ENCODE peak calls at places on chromosomes 12 and 14, in six cellular contexts. One of them, this sample, is unnamed.

GRCh38 chr12:69544087-69544486 is 41.2 kb upstream of the CCT2 start:
- DNase-seq in fibroblast of lung: no peak
- DNase-seq in myocyte: no peak
- DNase-seq in head of caudate nucleus: no peak
- DNase-seq in activated T-cell treated with anti-CD3 and anti-CD28 coated beads for 1 hour: no peak
- DNase-seq in activated CD4-positive, alpha-beta T cell treated with anti-CD3 and anti-CD28 coated beads, Interleukin-2, amount 50 U/mL, for 1 hour: no peak
- DNase-seq in this sample: no peak

GRCh38 chr12:9037431-9037830 is 48.1 kb downstream of the KLRG1 start:
- DNase-seq in activated T-cell treated with anti-CD3 and anti-CD28 coated beads for 1 hour: no peak
- DNase-seq in activated CD4-positive, alpha-beta T cell treated with anti-CD3 and anti-CD28 coated beads, Interleukin-2, amount 50 U/mL, for 1 hour: no peak
- DNase-seq in myocyte: no peak
- DNase-seq in fibroblast of lung: no peak
- DNase-seq in head of caudate nucleus: no peak
- DNase-seq in this sample: no peak

GRCh38 chr14:101368629-101369028 is 192.7 kb upstream of the DIO3 start:
- DNase-seq in activated T-cell treated with anti-CD3 and anti-CD28 coated beads for 1 hour: no peak
- DNase-seq in activated CD4-positive, alpha-beta T cell treated with anti-CD3 and anti-CD28 coated beads, Interleukin-2, amount 50 U/mL, for 1 hour: no peak
- DNase-seq in myocyte: no peak
- DNase-seq in fibroblast of lung: no peak
- DNase-seq in head of caudate nucleus: no peak
- DNase-seq in this sample: no peak

GRCh38 chr12:1917172-1918070 is 1.0 kb downstream of the CACNA2D4 start:
- DNase-seq in myocyte: no peak
- DNase-seq in fibroblast of lung: no peak
- DNase-seq in activated CD4-positive, alpha-beta T cell treated with anti-CD3 and anti-CD28 coated beads, Interleukin-2, amount 50 U/mL, for 1 hour: no peak
- DNase-seq in activated T-cell treated with anti-CD3 and anti-CD28 coated beads for 1 hour: no peak
- DNase-seq in head of caudate nucleus: no peak
- DNase-seq in this sample: no peak

GRCh38 chr12:3772380-3772779 is 19.5 kb upstream of the CRACR2A start:
- DNase-seq in head of caudate nucleus: no peak
- DNase-seq in activated CD4-positive, alpha-beta T cell treated with anti-CD3 and anti-CD28 coated beads, Interleukin-2, amount 50 U/mL, for 1 hour: no peak
- DNase-seq in myocyte: peak
- DNase-seq in fibroblast of lung: no peak
- DNase-seq in activated T-cell treated with anti-CD3 and anti-CD28 coated beads for 1 hour: no peak
- DNase-seq in this sample: no peak

GRCh38 chr12:47838286-47838931 is 18.7 kb upstream of the HDAC7 start:
- DNase-seq in fibroblast of lung: no peak
- DNase-seq in myocyte: peak
- DNase-seq in activated CD4-positive, alpha-beta T cell treated with anti-CD3 and anti-CD28 coated beads, Interleukin-2, amount 50 U/mL, for 1 hour: peak
- DNase-seq in head of caudate nucleus: peak
- DNase-seq in activated T-cell treated with anti-CD3 and anti-CD28 coated beads for 1 hour: no peak
- DNase-seq in this sample: no peak

GRCh38 chr12:113241191-113242017 is 20.1 kb downstream of the TPCN1 start:
- DNase-seq in myocyte: peak
- DNase-seq in activated T-cell treated with anti-CD3 and anti-CD28 coated beads for 1 hour: no peak
- DNase-seq in fibroblast of lung: peak
- DNase-seq in head of caudate nucleus: no peak
- DNase-seq in activated CD4-positive, alpha-beta T cell treated with anti-CD3 and anti-CD28 coated beads, Interleukin-2, amount 50 U/mL, for 1 hour: no peak
- DNase-seq in this sample: no peak

GRCh38 chr14:75690010-75690409 is 29.0 kb downstream of the TTLL5 start:
- DNase-seq in head of caudate nucleus: no peak
- DNase-seq in fibroblast of lung: peak
- DNase-seq in activated T-cell treated with anti-CD3 and anti-CD28 coated beads for 1 hour: no peak
- DNase-seq in myocyte: no peak
- DNase-seq in activated CD4-positive, alpha-beta T cell treated with anti-CD3 and anti-CD28 coated beads, Interleukin-2, amount 50 U/mL, for 1 hour: no peak
- DNase-seq in this sample: no peak

GRCh38 chr12:56165369-56165768 is 7.2 kb downstream of the MYL6 start:
- DNase-seq in fibroblast of lung: no peak
- DNase-seq in activated CD4-positive, alpha-beta T cell treated with anti-CD3 and anti-CD28 coated beads, Interleukin-2, amount 50 U/mL, for 1 hour: no peak
- DNase-seq in head of caudate nucleus: no peak
- DNase-seq in activated T-cell treated with anti-CD3 and anti-CD28 coated beads for 1 hour: no peak
- DNase-seq in myocyte: peak
- DNase-seq in this sample: no peak

GRCh38 chr14:28652782-28653181 is 113.8 kb upstream of the FOXG1 start:
- DNase-seq in myocyte: no peak
- DNase-seq in activated CD4-positive, alpha-beta T cell treated with anti-CD3 and anti-CD28 coated beads, Interleukin-2, amount 50 U/mL, for 1 hour: no peak
- DNase-seq in head of caudate nucleus: no peak
- DNase-seq in activated T-cell treated with anti-CD3 and anti-CD28 coated beads for 1 hour: no peak
- DNase-seq in fibroblast of lung: peak
- DNase-seq in this sample: no peak

GRCh38 chr12:49909826-49910225 is 6.1 kb upstream of the FAIM2 start:
- DNase-seq in head of caudate nucleus: peak
- DNase-seq in activated CD4-positive, alpha-beta T cell treated with anti-CD3 and anti-CD28 coated beads, Interleukin-2, amount 50 U/mL, for 1 hour: no peak
- DNase-seq in fibroblast of lung: peak
- DNase-seq in myocyte: peak
- DNase-seq in activated T-cell treated with anti-CD3 and anti-CD28 coated beads for 1 hour: no peak
- DNase-seq in this sample: no peak

GRCh38 chr12:94813314-94813713 is 163.0 kb upstream of the TMCC3 start:
- DNase-seq in fibroblast of lung: no peak
- DNase-seq in activated T-cell treated with anti-CD3 and anti-CD28 coated beads for 1 hour: no peak
- DNase-seq in activated CD4-positive, alpha-beta T cell treated with anti-CD3 and anti-CD28 coated beads, Interleukin-2, amount 50 U/mL, for 1 hour: no peak
- DNase-seq in myocyte: no peak
- DNase-seq in head of caudate nucleus: no peak
- DNase-seq in this sample: no peak

GRCh38 chr12:22234561-22234960 is 99.9 kb downstream of the ST8SIA1 start:
- DNase-seq in fibroblast of lung: peak
- DNase-seq in activated T-cell treated with anti-CD3 and anti-CD28 coated beads for 1 hour: no peak
- DNase-seq in myocyte: peak
- DNase-seq in activated CD4-positive, alpha-beta T cell treated with anti-CD3 and anti-CD28 coated beads, Interleukin-2, amount 50 U/mL, for 1 hour: no peak
- DNase-seq in head of caudate nucleus: no peak
- DNase-seq in this sample: no peak

GRCh38 chr12:55416961-55417360 is 9.1 kb upstream of the OR6C76 start:
- DNase-seq in myocyte: no peak
- DNase-seq in head of caudate nucleus: no peak
- DNase-seq in activated T-cell treated with anti-CD3 and anti-CD28 coated beads for 1 hour: no peak
- DNase-seq in fibroblast of lung: no peak
- DNase-seq in activated CD4-positive, alpha-beta T cell treated with anti-CD3 and anti-CD28 coated beads, Interleukin-2, amount 50 U/mL, for 1 hour: no peak
- DNase-seq in this sample: no peak

GRCh38 chr12:12903642-12904609 is 12.6 kb downstream of the GPRC5A start:
- DNase-seq in head of caudate nucleus: no peak
- DNase-seq in fibroblast of lung: no peak
- DNase-seq in myocyte: no peak
- DNase-seq in activated T-cell treated with anti-CD3 and anti-CD28 coated beads for 1 hour: no peak
- DNase-seq in activated CD4-positive, alpha-beta T cell treated with anti-CD3 and anti-CD28 coated beads, Interleukin-2, amount 50 U/mL, for 1 hour: no peak
- DNase-seq in this sample: no peak

GRCh38 chr12:112777387-112778025 is 14.0 kb upstream of the RPH3A start:
- DNase-seq in fibroblast of lung: no peak
- DNase-seq in activated CD4-positive, alpha-beta T cell treated with anti-CD3 and anti-CD28 coated beads, Interleukin-2, amount 50 U/mL, for 1 hour: no peak
- DNase-seq in head of caudate nucleus: no peak
- DNase-seq in activated T-cell treated with anti-CD3 and anti-CD28 coated beads for 1 hour: no peak
- DNase-seq in myocyte: no peak
- DNase-seq in this sample: no peak

GRCh38 chr12:115680967-115681366 is 596.5 kb downstream of the MED13L start:
- DNase-seq in activated T-cell treated with anti-CD3 and anti-CD28 coated beads for 1 hour: no peak
- DNase-seq in myocyte: no peak
- DNase-seq in activated CD4-positive, alpha-beta T cell treated with anti-CD3 and anti-CD28 coated beads, Interleukin-2, amount 50 U/mL, for 1 hour: no peak
- DNase-seq in head of caudate nucleus: no peak
- DNase-seq in fibroblast of lung: no peak
- DNase-seq in this sample: no peak

GRCh38 chr12:125861299-125862281 is 796.4 kb downstream of the AACS start:
- DNase-seq in head of caudate nucleus: peak
- DNase-seq in activated CD4-positive, alpha-beta T cell treated with anti-CD3 and anti-CD28 coated beads, Interleukin-2, amount 50 U/mL, for 1 hour: no peak
- DNase-seq in activated T-cell treated with anti-CD3 and anti-CD28 coated beads for 1 hour: no peak
- DNase-seq in myocyte: no peak
- DNase-seq in fibroblast of lung: peak
- DNase-seq in this sample: no peak

GRCh38 chr12:95637471-95638155 is 86.3 kb upstream of the USP44 start:
- DNase-seq in activated CD4-positive, alpha-beta T cell treated with anti-CD3 and anti-CD28 coated beads, Interleukin-2, amount 50 U/mL, for 1 hour: no peak
- DNase-seq in myocyte: peak
- DNase-seq in head of caudate nucleus: no peak
- DNase-seq in fibroblast of lung: peak
- DNase-seq in activated T-cell treated with anti-CD3 and anti-CD28 coated beads for 1 hour: no peak
- DNase-seq in this sample: no peak

GRCh38 chr12:58847876-58848600 is 72.3 kb downstream of the LRIG3 start:
- DNase-seq in activated CD4-positive, alpha-beta T cell treated with anti-CD3 and anti-CD28 coated beads, Interleukin-2, amount 50 U/mL, for 1 hour: no peak
- DNase-seq in activated T-cell treated with anti-CD3 and anti-CD28 coated beads for 1 hour: no peak
- DNase-seq in head of caudate nucleus: no peak
- DNase-seq in myocyte: peak
- DNase-seq in fibroblast of lung: peak
- DNase-seq in this sample: no peak

GRCh38 chr12:81080431-81080983 is 2.6 kb downstream of the ACSS3 start:
- DNase-seq in fibroblast of lung: peak
- DNase-seq in activated CD4-positive, alpha-beta T cell treated with anti-CD3 and anti-CD28 coated beads, Interleukin-2, amount 50 U/mL, for 1 hour: no peak
- DNase-seq in activated T-cell treated with anti-CD3 and anti-CD28 coated beads for 1 hour: no peak
- DNase-seq in head of caudate nucleus: no peak
- DNase-seq in myocyte: peak
- DNase-seq in this sample: no peak

GRCh38 chr12:116582610-116583009 is 23.4 kb downstream of the MAP1LC3B2 start:
- DNase-seq in head of caudate nucleus: no peak
- DNase-seq in activated T-cell treated with anti-CD3 and anti-CD28 coated beads for 1 hour: no peak
- DNase-seq in fibroblast of lung: peak
- DNase-seq in myocyte: no peak
- DNase-seq in activated CD4-positive, alpha-beta T cell treated with anti-CD3 and anti-CD28 coated beads, Interleukin-2, amount 50 U/mL, for 1 hour: no peak
- DNase-seq in this sample: no peak

GRCh38 chr14:101708853-101709532 is 52.5 kb upstream of the PPP2R5C start:
- DNase-seq in activated CD4-positive, alpha-beta T cell treated with anti-CD3 and anti-CD28 coated beads, Interleukin-2, amount 50 U/mL, for 1 hour: no peak
- DNase-seq in activated T-cell treated with anti-CD3 and anti-CD28 coated beads for 1 hour: no peak
- DNase-seq in fibroblast of lung: no peak
- DNase-seq in myocyte: no peak
- DNase-seq in head of caudate nucleus: no peak
- DNase-seq in this sample: no peak

GRCh38 chr12:12521044-12521485 is 41.6 kb downstream of the DUSP16 start:
- DNase-seq in myocyte: no peak
- DNase-seq in activated T-cell treated with anti-CD3 and anti-CD28 coated beads for 1 hour: no peak
- DNase-seq in fibroblast of lung: peak
- DNase-seq in head of caudate nucleus: peak
- DNase-seq in activated CD4-positive, alpha-beta T cell treated with anti-CD3 and anti-CD28 coated beads, Interleukin-2, amount 50 U/mL, for 1 hour: no peak
- DNase-seq in this sample: no peak

GRCh38 chr14:22653012-22653621 is 9.0 kb upstream of the OR6J1 start:
- DNase-seq in activated T-cell treated with anti-CD3 and anti-CD28 coated beads for 1 hour: peak
- DNase-seq in fibroblast of lung: peak
- DNase-seq in activated CD4-positive, alpha-beta T cell treated with anti-CD3 and anti-CD28 coated beads, Interleukin-2, amount 50 U/mL, for 1 hour: peak
- DNase-seq in head of caudate nucleus: peak
- DNase-seq in myocyte: peak
- DNase-seq in this sample: peak

GRCh38 chr12:95336387-95337067 is 118.9 kb downstream of the VEZT start:
- DNase-seq in head of caudate nucleus: peak
- DNase-seq in myocyte: peak
- DNase-seq in activated CD4-positive, alpha-beta T cell treated with anti-CD3 and anti-CD28 coated beads, Interleukin-2, amount 50 U/mL, for 1 hour: no peak
- DNase-seq in fibroblast of lung: peak
- DNase-seq in activated T-cell treated with anti-CD3 and anti-CD28 coated beads for 1 hour: no peak
- DNase-seq in this sample: no peak

GRCh38 chr12:13523926-13524325 is 327.4 kb downstream of the EMP1 start:
- DNase-seq in myocyte: no peak
- DNase-seq in fibroblast of lung: no peak
- DNase-seq in activated CD4-positive, alpha-beta T cell treated with anti-CD3 and anti-CD28 coated beads, Interleukin-2, amount 50 U/mL, for 1 hour: no peak
- DNase-seq in activated T-cell treated with anti-CD3 and anti-CD28 coated beads for 1 hour: no peak
- DNase-seq in head of caudate nucleus: no peak
- DNase-seq in this sample: no peak

GRCh38 chr12:6554168-6554989 is 1.5 kb downstream of the IFFO1 start:
- DNase-seq in head of caudate nucleus: peak
- DNase-seq in activated CD4-positive, alpha-beta T cell treated with anti-CD3 and anti-CD28 coated beads, Interleukin-2, amount 50 U/mL, for 1 hour: peak
- DNase-seq in activated T-cell treated with anti-CD3 and anti-CD28 coated beads for 1 hour: peak
- DNase-seq in fibroblast of lung: peak
- DNase-seq in myocyte: peak
- DNase-seq in this sample: peak

GRCh38 chr12:54486173-54486867 is 11.2 kb upstream of the NCKAP1L start:
- DNase-seq in activated CD4-positive, alpha-beta T cell treated with anti-CD3 and anti-CD28 coated beads, Interleukin-2, amount 50 U/mL, for 1 hour: no peak
- DNase-seq in myocyte: no peak
- DNase-seq in head of caudate nucleus: no peak
- DNase-seq in activated T-cell treated with anti-CD3 and anti-CD28 coated beads for 1 hour: no peak
- DNase-seq in fibroblast of lung: no peak
- DNase-seq in this sample: no peak

GRCh38 chr14:66680216-66680615 is 172.3 kb downstream of the GPHN start:
- DNase-seq in activated T-cell treated with anti-CD3 and anti-CD28 coated beads for 1 hour: no peak
- DNase-seq in fibroblast of lung: no peak
- DNase-seq in myocyte: peak
- DNase-seq in head of caudate nucleus: no peak
- DNase-seq in activated CD4-positive, alpha-beta T cell treated with anti-CD3 and anti-CD28 coated beads, Interleukin-2, amount 50 U/mL, for 1 hour: no peak
- DNase-seq in this sample: no peak

GRCh38 chr12:130127909-130128763 is 34.1 kb upstream of the FZD10 start:
- DNase-seq in myocyte: no peak
- DNase-seq in fibroblast of lung: no peak
- DNase-seq in activated T-cell treated with anti-CD3 and anti-CD28 coated beads for 1 hour: no peak
- DNase-seq in activated CD4-positive, alpha-beta T cell treated with anti-CD3 and anti-CD28 coated beads, Interleukin-2, amount 50 U/mL, for 1 hour: no peak
- DNase-seq in head of caudate nucleus: no peak
- DNase-seq in this sample: no peak

GRCh38 chr12:62846506-62846905 is 88.4 kb downstream of the PPM1H start:
- DNase-seq in head of caudate nucleus: no peak
- DNase-seq in activated T-cell treated with anti-CD3 and anti-CD28 coated beads for 1 hour: no peak
- DNase-seq in activated CD4-positive, alpha-beta T cell treated with anti-CD3 and anti-CD28 coated beads, Interleukin-2, amount 50 U/mL, for 1 hour: no peak
- DNase-seq in fibroblast of lung: peak
- DNase-seq in myocyte: no peak
- DNase-seq in this sample: no peak

GRCh38 chr14:54627718-54628345 is 60.9 kb downstream of the SAMD4A start:
- DNase-seq in myocyte: peak
- DNase-seq in activated CD4-positive, alpha-beta T cell treated with anti-CD3 and anti-CD28 coated beads, Interleukin-2, amount 50 U/mL, for 1 hour: no peak
- DNase-seq in head of caudate nucleus: peak
- DNase-seq in activated T-cell treated with anti-CD3 and anti-CD28 coated beads for 1 hour: no peak
- DNase-seq in fibroblast of lung: peak
- DNase-seq in this sample: peak

GRCh38 chr12:104360157-104360556 is 56.6 kb downstream of the EID3 start:
- DNase-seq in activated CD4-positive, alpha-beta T cell treated with anti-CD3 and anti-CD28 coated beads, Interleukin-2, amount 50 U/mL, for 1 hour: no peak
- DNase-seq in activated T-cell treated with anti-CD3 and anti-CD28 coated beads for 1 hour: no peak
- DNase-seq in myocyte: no peak
- DNase-seq in fibroblast of lung: peak
- DNase-seq in head of caudate nucleus: no peak
- DNase-seq in this sample: no peak

GRCh38 chr14:68968051-68968450 is 11.1 kb downstream of the ACTN1 start:
- DNase-seq in head of caudate nucleus: peak
- DNase-seq in fibroblast of lung: no peak
- DNase-seq in activated CD4-positive, alpha-beta T cell treated with anti-CD3 and anti-CD28 coated beads, Interleukin-2, amount 50 U/mL, for 1 hour: peak
- DNase-seq in myocyte: no peak
- DNase-seq in activated T-cell treated with anti-CD3 and anti-CD28 coated beads for 1 hour: peak
- DNase-seq in this sample: no peak

GRCh38 chr12:90090929-90091651 is 382.5 kb upstream of the ATP2B1 start:
- DNase-seq in activated CD4-positive, alpha-beta T cell treated with anti-CD3 and anti-CD28 coated beads, Interleukin-2, amount 50 U/mL, for 1 hour: no peak
- DNase-seq in activated T-cell treated with anti-CD3 and anti-CD28 coated beads for 1 hour: no peak
- DNase-seq in fibroblast of lung: peak
- DNase-seq in myocyte: peak
- DNase-seq in head of caudate nucleus: peak
- DNase-seq in this sample: no peak

GRCh38 chr14:92958373-92959188 is 35.6 kb downstream of the CHGA start:
- DNase-seq in fibroblast of lung: no peak
- DNase-seq in myocyte: no peak
- DNase-seq in activated T-cell treated with anti-CD3 and anti-CD28 coated beads for 1 hour: no peak
- DNase-seq in head of caudate nucleus: peak
- DNase-seq in activated CD4-positive, alpha-beta T cell treated with anti-CD3 and anti-CD28 coated beads, Interleukin-2, amount 50 U/mL, for 1 hour: no peak
- DNase-seq in this sample: no peak

GRCh38 chr14:105647784-105648608 is 121.6 kb downstream of the TMEM121 start:
- DNase-seq in fibroblast of lung: no peak
- DNase-seq in activated CD4-positive, alpha-beta T cell treated with anti-CD3 and anti-CD28 coated beads, Interleukin-2, amount 50 U/mL, for 1 hour: no peak
- DNase-seq in head of caudate nucleus: no peak
- DNase-seq in myocyte: no peak
- DNase-seq in activated T-cell treated with anti-CD3 and anti-CD28 coated beads for 1 hour: no peak
- DNase-seq in this sample: no peak

This sample was measured in activated T-helper 2 cell treated with anti-CD3 and anti-CD28 coated beads, Interferon-gamma antibody, Interleukin-2, Interleukin-4, amounts not matched to agents 10 μg/mL and 5 μg/mL and 100 μg/mL, durations not matched to agents 14 hours and 24 hours and 36 hours.